ENCODE peak calls at places on chromosomes 12 and 14, in eight cellular contexts. M is stomach, E is Peyer's patch, Q is nephron progenitor cell, P is A549, F is left ventricle myocardium inferior, D is IMR-90, L is RWPE1. A is an unnamed sample.

GRCh38 chr14:100641274-100641860 is 54.1 kb upstream of the BEGAIN start:
- DNase-seq in E (no peak), L (no peak), Q (no peak), F (no peak), D (no peak), M (no peak), P (no peak), A (no peak)

GRCh38 chr12:68240975-68241374 is 12.4 kb downstream of the IL22 start:
- DNase-seq in D (peak), P (no peak), Q (no peak), L (no peak), F (no peak), E (no peak), M (no peak), A (no peak)

GRCh38 chr12:20374775-20375174 is 6.4 kb downstream of the PDE3A start:
- DNase-seq in Q (no peak), L (no peak), P (no peak), E (no peak), M (no peak), D (no peak), F (no peak), A (no peak)

GRCh38 chr14:66401447-66402095 is 84.6 kb upstream of the CCDC196 start:
- DNase-seq in D (no peak), F (no peak), M (no peak), P (peak), Q (no peak), E (no peak), L (peak), A (no peak)

GRCh38 chr14:105049753-105050550 is 15.3 kb downstream of the GPR132 start:
- DNase-seq in Q (no peak), L (no peak), M (no peak), E (no peak), F (no peak), P (no peak), D (no peak), A (no peak)

GRCh38 chr14:45112886-45113772 is 21.2 kb downstream of the FKBP3 start:
- DNase-seq in P (peak), D (peak), F (no peak), E (no peak), L (no peak), M (no peak), Q (no peak), A (no peak)

GRCh38 chr14:55921516-55921915 is 196.7 kb upstream of the PELI2 start:
- DNase-seq in Q (no peak), F (no peak), D (no peak), E (no peak), M (no peak), P (no peak), L (no peak), A (no peak)

GRCh38 chr14:102508410-102508773 is 1.2 kb downstream of the ANKRD9 start:
- DNase-seq in E (peak), M (peak), L (peak), D (no peak), P (peak), F (peak), Q (no peak), A (no peak)

GRCh38 chr14:64605926-64606685 is 56.3 kb downstream of the PPP1R36 start:
- DNase-seq in Q (no peak), D (peak), E (no peak), F (no peak), M (no peak), P (no peak), L (peak), A (no peak)

GRCh38 chr12:111175404-111175803 is 193.5 kb downstream of the PHETA1 start:
- DNase-seq in M (no peak), L (no peak), F (no peak), Q (no peak), E (no peak), P (no peak), D (no peak), A (no peak)

GRCh38 chr12:111171832-111172231 is 197.1 kb downstream of the PHETA1 start:
- DNase-seq in Q (no peak), F (no peak), L (no peak), D (no peak), E (no peak), M (no peak), P (no peak), A (no peak)

GRCh38 chr12:111173391-111174282 is 195.3 kb downstream of the PHETA1 start:
- DNase-seq in M (no peak), Q (no peak), L (no peak), E (no peak), D (no peak), P (no peak), F (no peak), A (no peak)

GRCh38 chr12:111171334-111171733 is 197.6 kb downstream of the PHETA1 start:
- DNase-seq in D (no peak), M (no peak), L (no peak), F (no peak), E (no peak), Q (no peak), P (no peak), A (no peak)

DNA sequence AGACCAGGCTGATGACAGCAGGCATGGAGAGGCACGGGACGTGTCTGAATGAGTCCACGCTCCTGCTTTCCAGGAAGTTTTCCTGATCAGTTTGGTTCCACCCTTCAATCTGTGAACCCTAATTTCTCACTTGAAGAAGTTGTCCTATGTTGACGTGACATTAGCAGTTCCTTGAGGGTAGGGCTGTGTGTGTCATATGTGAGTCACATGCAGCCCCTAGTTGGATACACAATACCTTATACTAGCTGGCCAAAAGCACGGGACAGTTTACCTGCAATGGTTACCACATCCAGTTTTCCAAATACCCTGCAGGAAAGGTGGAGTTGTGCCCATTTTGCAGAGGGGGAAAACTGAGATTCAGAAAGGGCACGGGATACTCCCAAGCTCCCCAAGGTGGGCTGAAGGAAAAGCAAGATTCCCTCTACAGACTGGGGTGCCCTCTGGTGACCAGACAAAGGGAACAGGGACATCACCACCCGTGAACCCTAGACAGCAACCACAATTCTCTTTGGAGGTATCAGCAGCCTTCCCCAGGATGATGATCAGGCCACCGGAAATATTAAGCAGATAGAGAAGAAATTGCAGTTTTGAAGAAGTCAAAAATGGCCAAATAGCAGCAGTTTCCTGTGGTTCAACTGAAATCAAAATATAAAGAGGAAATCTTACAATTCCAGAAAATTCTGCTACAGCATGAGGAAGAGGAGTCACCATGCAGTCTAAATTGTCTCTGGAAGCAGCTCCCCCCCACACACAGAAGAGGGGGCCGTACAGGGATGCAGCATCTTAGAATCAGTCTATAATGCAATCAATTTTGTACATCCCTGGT is 194.4 kb downstream of the PHETA1 start:
- DNase-seq in L (peak), E (no peak), P (peak), Q (no peak), D (no peak), M (no peak), F (no peak), A (no peak)
- TF ChIP-seq CTCF in L (peak), E (no peak), P (peak), Q (no peak), D (no peak), M (peak), F (peak), A (no peak)

GRCh38 chr14:37707716-37708115 is 112.3 kb downstream of the TTC6 start:
- DNase-seq in E (no peak), F (no peak), P (no peak), D (peak), Q (no peak), M (no peak), L (peak), A (no peak)

GRCh38 chr14:37712976-37713431 is 117.6 kb downstream of the TTC6 start:
- DNase-seq in M (no peak), P (no peak), Q (no peak), L (no peak), E (no peak), F (no peak), D (no peak), A (no peak)

GRCh38 chr14:37711499-37712475 is 116.4 kb downstream of the TTC6 start:
- DNase-seq in Q (no peak), E (no peak), D (no peak), P (no peak), M (no peak), F (no peak), L (no peak), A (no peak)

GRCh38 chr14:37708481-37708880 is 113.1 kb downstream of the TTC6 start:
- DNase-seq in P (no peak), E (no peak), D (peak), L (no peak), Q (no peak), M (no peak), F (no peak), A (no peak)

DNA sequence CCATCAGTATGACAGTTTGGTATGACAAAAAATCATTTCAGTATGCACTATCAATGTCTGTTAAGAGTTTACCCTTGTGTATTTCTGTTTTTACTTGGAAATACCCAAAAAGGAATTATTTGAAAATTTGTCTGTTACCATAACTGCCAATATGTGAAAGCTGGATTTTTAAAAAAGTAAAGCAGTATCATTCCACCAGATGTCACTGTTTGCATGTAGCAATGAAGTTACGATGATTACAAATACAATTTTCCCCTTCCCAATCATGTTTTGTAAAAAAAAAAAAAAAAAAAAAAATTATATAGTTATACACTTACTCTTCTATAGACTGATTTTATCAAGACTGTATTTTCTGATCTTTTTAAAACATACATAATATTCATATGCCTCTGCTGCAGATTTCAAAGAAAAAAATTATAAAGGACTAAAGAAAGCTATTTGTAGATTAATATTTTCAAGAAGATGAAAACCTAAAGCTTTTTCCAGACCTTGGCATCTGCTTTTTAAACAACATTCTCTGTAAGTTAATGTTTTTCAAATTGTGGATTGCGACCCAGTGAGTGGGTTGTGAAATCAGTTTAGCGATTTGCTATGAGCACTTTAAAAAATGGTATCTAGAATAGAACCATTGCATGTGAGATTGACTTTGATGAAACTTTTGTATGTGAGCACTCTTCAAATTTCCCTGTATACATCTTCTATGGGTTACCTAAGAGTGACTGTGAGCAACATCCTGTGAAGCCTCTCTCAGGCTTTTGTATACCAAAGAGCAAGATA is 114.2 kb downstream of the TTC6 start:
- DNase-seq in L (peak), F (no peak), P (peak), E (no peak), D (peak), Q (no peak), M (no peak), A (no peak)
- TF ChIP-seq CTCF in L (peak), F (peak), P (peak), E (peak), D (peak), Q (peak), M (no peak), A (peak)

GRCh38 chr14:94355191-94355794 is 32.2 kb upstream of the SERPINA6 start:
- DNase-seq in M (peak), L (no peak), E (peak), F (peak), D (peak), P (peak), Q (peak), A (peak)
- TF ChIP-seq CTCF in M (peak), L (no peak), E (peak), F (peak), D (peak), P (peak), Q (no peak), A (peak)

GRCh38 chr14:77109656-77110055 is 11.6 kb downstream of the CIPC start:
- DNase-seq in Q (no peak), D (no peak), M (no peak), L (no peak), E (no peak), P (no peak), F (no peak), A (no peak)

GRCh38 chr14:77110286-77110685 is 12.2 kb downstream of the CIPC start:
- DNase-seq in Q (no peak), M (no peak), P (no peak), F (no peak), E (no peak), D (no peak), L (no peak), A (no peak)

GRCh38 chr14:77106666-77107065 is 8.6 kb downstream of the CIPC start:
- DNase-seq in Q (no peak), L (no peak), E (no peak), P (no peak), M (no peak), D (no peak), F (no peak), A (no peak)

GRCh38 chr14:77107228-77107627 is 9.2 kb downstream of the CIPC start:
- DNase-seq in P (no peak), F (peak), D (no peak), M (no peak), E (no peak), L (no peak), Q (no peak), A (no peak)

DNA sequence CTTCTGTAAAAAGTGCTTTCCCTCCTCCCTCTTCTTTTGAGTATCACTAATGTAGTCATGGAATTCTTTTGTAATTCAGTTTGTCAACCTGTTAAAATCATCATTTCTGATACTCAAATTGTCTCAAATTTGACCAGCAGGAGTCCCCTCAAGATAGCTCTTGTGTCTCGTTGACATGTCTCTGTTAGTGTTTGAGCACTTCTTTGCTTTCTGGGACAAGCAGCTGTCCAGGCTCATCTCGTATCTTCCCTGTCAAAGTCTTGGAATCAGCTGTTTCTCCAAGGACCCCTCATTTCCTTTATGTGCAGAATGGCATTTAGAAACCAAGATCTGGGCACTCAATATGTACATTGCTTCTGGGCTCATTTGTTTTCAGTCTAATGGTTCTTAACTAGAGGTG is 10.7 kb downstream of the CIPC start:
- DNase-seq in E (no peak), Q (no peak), M (no peak), L (no peak), F (no peak), D (no peak), P (no peak), A (no peak)
- TF ChIP-seq CTCF in E (no peak), Q (no peak), M (no peak), L (no peak), F (no peak), D (no peak), P (no peak), A (no peak)

DNA sequence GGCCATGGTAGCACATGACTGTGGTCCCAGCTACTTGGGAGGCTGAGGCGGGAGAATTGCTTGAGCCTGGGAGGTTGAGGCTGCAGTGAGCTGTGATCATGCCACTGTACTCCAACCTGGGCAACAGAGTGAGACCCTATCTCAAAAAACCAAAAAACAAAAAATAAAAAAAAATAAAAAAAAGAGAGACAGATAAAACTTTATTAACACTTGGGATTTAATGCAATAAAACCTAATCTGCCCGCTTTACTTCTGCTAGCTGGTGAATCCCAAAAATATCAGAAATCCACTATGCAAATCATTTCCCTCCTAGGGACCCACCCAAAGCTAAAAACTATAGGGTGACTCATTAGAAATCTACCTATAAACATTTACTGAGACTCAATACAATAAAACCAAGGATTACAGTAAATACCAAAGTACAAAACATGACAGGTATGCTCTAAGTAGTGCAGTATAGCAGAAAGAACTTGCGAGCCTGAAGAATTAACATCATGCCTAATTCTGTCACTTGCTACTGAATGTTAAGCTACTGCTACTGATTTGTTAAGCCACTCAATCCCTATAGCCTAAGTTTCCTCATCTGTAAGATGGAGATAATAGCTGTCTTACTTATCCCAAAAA is 50.1 kb upstream of the STAC3 start:
- DNase-seq in F (no peak), L (no peak), Q (no peak), E (no peak), P (no peak), M (no peak), D (no peak), A (no peak)
- TF ChIP-seq CTCF in F (no peak), L (no peak), Q (no peak), E (no peak), P (no peak), M (no peak), D (no peak), A (no peak)

DNA sequence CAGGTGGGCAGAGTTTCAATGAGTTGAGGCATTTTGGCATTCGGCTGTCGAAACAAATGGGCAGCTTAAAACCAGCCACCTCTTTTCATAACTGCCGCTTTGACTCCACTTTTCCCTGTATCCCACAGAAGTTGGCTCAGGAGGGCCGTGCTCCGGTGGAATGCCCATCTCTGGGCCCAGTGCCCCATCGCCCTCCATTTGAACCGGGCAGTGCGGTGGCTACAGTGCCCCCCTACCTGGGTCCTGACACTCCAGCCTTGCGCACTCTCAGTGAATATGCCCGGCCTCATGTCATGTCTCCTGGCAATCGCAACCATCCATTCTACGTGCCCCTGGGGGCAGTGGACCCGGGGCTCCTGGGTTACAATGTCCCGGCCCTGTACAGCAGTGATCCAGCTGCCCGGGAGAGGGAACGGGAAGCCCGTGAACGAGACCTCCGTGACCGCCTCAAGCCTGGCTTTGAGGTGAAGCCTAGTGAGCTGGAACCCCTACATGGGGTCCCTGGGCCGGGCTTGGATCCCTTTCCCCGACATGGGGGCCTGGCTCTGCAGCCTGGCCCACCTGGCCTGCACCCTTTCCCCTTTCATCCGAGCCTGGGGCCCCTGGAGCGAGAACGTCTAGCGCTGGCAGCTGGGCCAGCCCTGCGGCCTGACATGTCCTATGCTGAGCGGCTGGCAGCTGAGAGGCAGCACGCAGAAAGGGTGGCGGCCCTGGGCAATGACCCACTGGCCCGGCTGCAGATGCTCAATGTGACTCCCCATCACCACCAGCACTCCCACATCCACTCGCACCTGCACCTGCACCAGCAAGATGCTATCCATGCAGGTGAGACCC is 5.0 kb upstream of the RNU7-1 start:
- DNase-seq in Q (no peak), D (no peak), M (no peak), F (no peak), P (no peak), E (peak), L (no peak), A (no peak)
- TF ChIP-seq CTCF in Q (no peak), D (no peak), M (no peak), F (no peak), P (no peak), E (no peak), L (peak), A (no peak)

GRCh38 chr12:62192486-62193250 is 67.5 kb upstream of the USP15 start:
- DNase-seq in L (peak), M (peak), D (peak), P (peak), Q (peak), F (peak), E (peak), A (no peak)
- TF ChIP-seq CTCF in L (peak), M (peak), D (peak), P (peak), Q (peak), F (peak), E (peak), A (peak)

GRCh38 chr12:48183091-48183875 is at the start of gene CCDC184:
- DNase-seq in E (peak), M (peak), F (peak), Q (peak), P (peak), L (peak), D (peak), A (no peak)
- TF ChIP-seq CTCF in E (peak), M (no peak), F (peak), Q (no peak), P (peak), L (peak), D (peak), A (peak)

DNA sequence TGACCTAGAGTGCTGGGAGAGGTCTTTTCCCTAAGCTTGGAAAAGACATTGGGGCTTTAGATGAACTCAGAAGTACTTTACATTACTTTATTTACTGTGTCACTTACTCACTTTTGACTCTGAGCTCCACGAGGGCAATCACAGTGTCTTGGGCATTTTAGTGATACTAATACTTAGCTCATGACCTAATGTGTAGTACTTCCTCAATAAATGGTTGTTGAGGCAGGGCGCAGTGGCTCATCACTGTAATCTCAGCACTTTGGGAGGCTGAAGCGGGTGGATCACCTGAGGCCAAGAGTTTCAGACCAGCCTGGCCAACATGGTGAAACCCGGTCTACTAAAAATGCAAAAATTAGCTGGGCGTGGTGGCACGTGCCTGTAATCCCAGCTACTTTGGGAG is 19.8 kb upstream of the SNAPC1 start:
- DNase-seq in Q (no peak), E (no peak), P (no peak), M (no peak), F (no peak), L (no peak), D (no peak), A (no peak)
- TF ChIP-seq CTCF in Q (no peak), E (no peak), P (no peak), M (no peak), F (no peak), L (no peak), D (no peak), A (no peak)